ENCODE peak calls at places on chromosome 16, in eight cellular contexts. V, O, D, F, T, P, G and N are unnamed samples.

GRCh38 chr16:53449816-53450517 is 15.7 kb downstream of the RBL2 start:
- DNase-seq in F (no peak), T (no peak), P (peak), D (peak), G (no peak), O (no peak), V (no peak), N (no peak)

GRCh38 chr16:75506567-75506966 is 11.3 kb upstream of the CHST6 start:
- DNase-seq in P (peak), D (no peak), O (no peak), F (peak), T (no peak), G (peak), V (peak), N (peak)

GRCh38 chr16:68921654-68922053 is 78.3 kb downstream of the TANGO6 start:
- DNase-seq in O (no peak), F (peak), G (no peak), T (no peak), P (peak), D (no peak), V (peak), N (no peak)

GRCh38 chr16:70438325-70438982 is 446 bp downstream of the ST3GAL2 start:
- DNase-seq in V (peak), G (no peak), T (no peak), D (no peak), O (peak), F (no peak), P (no peak), N (no peak)

GRCh38 chr16:71882505-71883192 is 1.3 kb downstream of the ZNF821 start:
- DNase-seq in D (peak), P (peak), V (peak), O (no peak), F (peak), G (peak), T (no peak), N (peak)

GRCh38 chr16:66476328-66477027 is 49.4 kb downstream of the BEAN1 start:
- DNase-seq in F (no peak), D (peak), P (no peak), G (no peak), V (no peak), T (no peak), O (no peak), N (no peak)

GRCh38 chr16:7284780-7285179 is 47.9 kb upstream of the RBFOX1 start:
- DNase-seq in F (no peak), P (no peak), G (no peak), D (no peak), T (no peak), V (no peak), O (no peak), N (no peak)

GRCh38 chr16:83878838-83879237 is 20.1 kb upstream of the MLYCD start:
- DNase-seq in V (no peak), O (no peak), D (peak), F (peak), T (no peak), P (peak), G (no peak), N (no peak)

GRCh38 chr16:67407788-67408452 is 8.4 kb downstream of the ZDHHC1 start:
- DNase-seq in T (no peak), F (no peak), O (no peak), V (no peak), P (no peak), D (no peak), G (no peak), N (peak)

GRCh38 chr16:19829844-19830703 is 54.6 kb downstream of the GPRC5B start:
- DNase-seq in D (no peak), F (no peak), G (no peak), T (no peak), P (no peak), O (no peak), V (no peak), N (no peak)

GRCh38 chr16:55968221-55968620 is 93.0 kb upstream of the CES5A start:
- DNase-seq in G (no peak), P (no peak), D (no peak), T (no peak), O (no peak), V (no peak), F (no peak), N (no peak)

GRCh38 chr16:19179890-19180490 is 11.9 kb downstream of the SYT17 start:
- DNase-seq in T (no peak), D (peak), O (no peak), P (peak), F (peak), G (peak), V (peak), N (peak)

GRCh38 chr16:79928142-79928735 is 327.7 kb upstream of the MAF start:
- DNase-seq in V (peak), D (no peak), T (no peak), P (no peak), F (no peak), G (no peak), O (no peak), N (no peak)
- TF ChIP-seq CTCF in V (no peak), D (no peak), T (no peak), P (no peak), F (no peak), G (no peak), O (no peak), N (no peak)

GRCh38 chr16:57204675-57205074 is 18.5 kb downstream of the RSPRY1 start:
- DNase-seq in P (no peak), V (no peak), O (no peak), T (no peak), D (no peak), F (no peak), G (no peak), N (no peak)
- TF ChIP-seq CTCF in P (peak), V (no peak), O (no peak), T (no peak), D (no peak), F (no peak), G (no peak), N (no peak)

GRCh38 chr16:89358030-89359005 is 132.0 kb downstream of the ANKRD11 start:
- DNase-seq in V (peak), O (no peak), P (no peak), F (no peak), G (no peak), D (no peak), T (no peak), N (no peak)
- TF ChIP-seq CTCF in V (no peak), O (no peak), P (no peak), F (no peak), G (no peak), D (no peak), T (no peak), N (no peak)

GRCh38 chr16:23597003-23597756 is 1.1 kb upstream of the NDUFAB1 start:
- DNase-seq in F (peak), O (no peak), T (no peak), V (peak), G (no peak), D (peak), P (peak), N (no peak)
- TF ChIP-seq CTCF in F (peak), O (no peak), T (peak), V (no peak), G (no peak), D (peak), P (no peak), N (no peak)